ENCODE peak calls at places on chromosomes 16 and 17, in eight cellular contexts. One of them, this sample, is unnamed.

GRCh38 chr17:45270828-45271418 is 9.0 kb upstream of the SPATA32 start:
- DNase-seq in neural progenitor cell: peak
- DNase-seq in esophagus squamous epithelium: no peak
- DNase-seq in CD4-positive, CD25-positive, alpha-beta regulatory T cell: peak
- DNase-seq in stomach: no peak
- DNase-seq in substantia nigra: no peak
- DNase-seq in H9: peak
- DNase-seq in keratinocyte: no peak
- DNase-seq in this sample: no peak

GRCh38 chr16:3859875-3860274 is 20.6 kb downstream of the CREBBP start:
- DNase-seq in CD4-positive, CD25-positive, alpha-beta regulatory T cell: no peak
- DNase-seq in H9: no peak
- DNase-seq in stomach: no peak
- DNase-seq in substantia nigra: no peak
- DNase-seq in neural progenitor cell: no peak
- DNase-seq in esophagus squamous epithelium: no peak
- DNase-seq in keratinocyte: no peak
- DNase-seq in this sample: no peak

GRCh38 chr17:31293586-31293985 is 3.5 kb downstream of the OMG start:
- DNase-seq in stomach: no peak
- DNase-seq in esophagus squamous epithelium: no peak
- DNase-seq in CD4-positive, CD25-positive, alpha-beta regulatory T cell: no peak
- DNase-seq in substantia nigra: no peak
- DNase-seq in keratinocyte: no peak
- DNase-seq in H9: no peak
- DNase-seq in neural progenitor cell: no peak
- DNase-seq in this sample: no peak

GRCh38 chr16:25586826-25587225 is 104.9 kb upstream of the HS3ST4 start:
- DNase-seq in H9: no peak
- DNase-seq in neural progenitor cell: no peak
- DNase-seq in stomach: no peak
- DNase-seq in keratinocyte: no peak
- DNase-seq in esophagus squamous epithelium: no peak
- DNase-seq in substantia nigra: no peak
- DNase-seq in CD4-positive, CD25-positive, alpha-beta regulatory T cell: no peak
- DNase-seq in this sample: no peak

GRCh38 chr16:81810361-81810760 is 31.3 kb downstream of the PLCG2 start:
- DNase-seq in esophagus squamous epithelium: no peak
- DNase-seq in keratinocyte: no peak
- DNase-seq in CD4-positive, CD25-positive, alpha-beta regulatory T cell: no peak
- DNase-seq in H9: no peak
- DNase-seq in stomach: no peak
- DNase-seq in substantia nigra: no peak
- DNase-seq in neural progenitor cell: no peak
- DNase-seq in this sample: no peak

GRCh38 chr17:57833597-57833939 is 16.3 kb downstream of the MRPS23 start:
- DNase-seq in neural progenitor cell: no peak
- DNase-seq in keratinocyte: no peak
- DNase-seq in CD4-positive, CD25-positive, alpha-beta regulatory T cell: no peak
- DNase-seq in esophagus squamous epithelium: no peak
- DNase-seq in substantia nigra: no peak
- DNase-seq in stomach: no peak
- DNase-seq in H9: no peak
- DNase-seq in this sample: no peak

GRCh38 chr16:27514806-27515205 is 34.9 kb downstream of the GTF3C1 start:
- DNase-seq in stomach: no peak
- DNase-seq in H9: no peak
- DNase-seq in keratinocyte: no peak
- DNase-seq in esophagus squamous epithelium: no peak
- DNase-seq in CD4-positive, CD25-positive, alpha-beta regulatory T cell: no peak
- DNase-seq in neural progenitor cell: no peak
- DNase-seq in substantia nigra: no peak
- DNase-seq in this sample: no peak

GRCh38 chr17:44308320-44308818 is at the start of gene RUNDC3A:
- DNase-seq in CD4-positive, CD25-positive, alpha-beta regulatory T cell: peak
- DNase-seq in substantia nigra: peak
- DNase-seq in H9: peak
- DNase-seq in esophagus squamous epithelium: no peak
- DNase-seq in keratinocyte: no peak
- DNase-seq in stomach: peak
- DNase-seq in neural progenitor cell: peak
- DNase-seq in this sample: peak

GRCh38 chr17:28615260-28615940 is 1.4 kb upstream of the RSKR start:
- DNase-seq in keratinocyte: no peak
- DNase-seq in CD4-positive, CD25-positive, alpha-beta regulatory T cell: no peak
- DNase-seq in stomach: no peak
- DNase-seq in esophagus squamous epithelium: no peak
- DNase-seq in substantia nigra: no peak
- DNase-seq in H9: no peak
- DNase-seq in neural progenitor cell: no peak
- DNase-seq in this sample: no peak

GRCh38 chr16:554297-554621 is 5.9 kb upstream of the PRR35 start:
- DNase-seq in stomach: no peak
- DNase-seq in H9: no peak
- DNase-seq in neural progenitor cell: no peak
- DNase-seq in esophagus squamous epithelium: no peak
- DNase-seq in substantia nigra: no peak
- DNase-seq in CD4-positive, CD25-positive, alpha-beta regulatory T cell: no peak
- DNase-seq in keratinocyte: no peak
- DNase-seq in this sample: no peak

GRCh38 chr17:75864448-75864871 is 9.3 kb upstream of the WBP2 start:
- DNase-seq in neural progenitor cell: peak
- DNase-seq in esophagus squamous epithelium: no peak
- DNase-seq in CD4-positive, CD25-positive, alpha-beta regulatory T cell: no peak
- DNase-seq in stomach: peak
- DNase-seq in substantia nigra: no peak
- DNase-seq in H9: peak
- DNase-seq in keratinocyte: no peak
- DNase-seq in this sample: no peak

GRCh38 chr16:24855678-24856077 is 9.9 kb downstream of the SLC5A11 start:
- DNase-seq in keratinocyte: no peak
- DNase-seq in esophagus squamous epithelium: no peak
- DNase-seq in neural progenitor cell: no peak
- DNase-seq in substantia nigra: no peak
- DNase-seq in CD4-positive, CD25-positive, alpha-beta regulatory T cell: no peak
- DNase-seq in stomach: no peak
- DNase-seq in H9: no peak
- DNase-seq in this sample: no peak

GRCh38 chr16:27892879-27893278 is 170.6 kb downstream of the GSG1L start:
- DNase-seq in stomach: no peak
- DNase-seq in CD4-positive, CD25-positive, alpha-beta regulatory T cell: no peak
- DNase-seq in substantia nigra: no peak
- DNase-seq in neural progenitor cell: peak
- DNase-seq in H9: peak
- DNase-seq in keratinocyte: no peak
- DNase-seq in esophagus squamous epithelium: no peak
- DNase-seq in this sample: no peak

GRCh38 chr16:80580109-80580832 is 39.5 kb downstream of the DYNLRB2 start:
- DNase-seq in substantia nigra: no peak
- DNase-seq in esophagus squamous epithelium: no peak
- DNase-seq in keratinocyte: no peak
- DNase-seq in neural progenitor cell: no peak
- DNase-seq in CD4-positive, CD25-positive, alpha-beta regulatory T cell: peak
- DNase-seq in H9: no peak
- DNase-seq in stomach: no peak
- DNase-seq in this sample: no peak

GRCh38 chr16:2147981-2148671 is at the start of gene RAB26:
- DNase-seq in CD4-positive, CD25-positive, alpha-beta regulatory T cell: peak
- DNase-seq in H9: peak
- DNase-seq in stomach: peak
- DNase-seq in keratinocyte: no peak
- DNase-seq in substantia nigra: peak
- DNase-seq in neural progenitor cell: peak
- DNase-seq in esophagus squamous epithelium: no peak
- DNase-seq in this sample: no peak

GRCh38 chr17:34917381-34917780 is 43.9 kb downstream of the CCT6B start:
- DNase-seq in esophagus squamous epithelium: no peak
- DNase-seq in stomach: no peak
- DNase-seq in CD4-positive, CD25-positive, alpha-beta regulatory T cell: no peak
- DNase-seq in keratinocyte: no peak
- DNase-seq in H9: no peak
- DNase-seq in substantia nigra: no peak
- DNase-seq in neural progenitor cell: no peak
- DNase-seq in this sample: no peak

GRCh38 chr17:80612997-80613731 is 68.5 kb downstream of the RPTOR start:
- DNase-seq in stomach: no peak
- DNase-seq in neural progenitor cell: no peak
- DNase-seq in H9: no peak
- DNase-seq in esophagus squamous epithelium: no peak
- DNase-seq in substantia nigra: no peak
- DNase-seq in keratinocyte: no peak
- DNase-seq in CD4-positive, CD25-positive, alpha-beta regulatory T cell: no peak
- DNase-seq in this sample: no peak

GRCh38 chr16:1950559-1950958 is 3.9 kb downstream of the RPL3L start:
- DNase-seq in CD4-positive, CD25-positive, alpha-beta regulatory T cell: no peak
- DNase-seq in substantia nigra: no peak
- DNase-seq in H9: no peak
- DNase-seq in neural progenitor cell: no peak
- DNase-seq in keratinocyte: no peak
- DNase-seq in stomach: no peak
- DNase-seq in esophagus squamous epithelium: no peak
- DNase-seq in this sample: no peak

GRCh38 chr17:79830763-79831366 is 8.4 kb downstream of the CBX4 start:
- DNase-seq in stomach: no peak
- DNase-seq in CD4-positive, CD25-positive, alpha-beta regulatory T cell: no peak
- DNase-seq in neural progenitor cell: no peak
- DNase-seq in esophagus squamous epithelium: no peak
- DNase-seq in H9: no peak
- DNase-seq in keratinocyte: no peak
- DNase-seq in substantia nigra: no peak
- DNase-seq in this sample: no peak

GRCh38 chr17:37220609-37220953 is 155.2 kb upstream of the C17orf78 start:
- DNase-seq in esophagus squamous epithelium: no peak
- DNase-seq in keratinocyte: no peak
- DNase-seq in stomach: no peak
- DNase-seq in neural progenitor cell: peak
- DNase-seq in CD4-positive, CD25-positive, alpha-beta regulatory T cell: no peak
- DNase-seq in H9: peak
- DNase-seq in substantia nigra: no peak
- DNase-seq in this sample: no peak

GRCh38 chr17:47707884-47708283 is 13.9 kb downstream of the TBKBP1 start:
- DNase-seq in stomach: no peak
- DNase-seq in substantia nigra: no peak
- DNase-seq in neural progenitor cell: no peak
- DNase-seq in esophagus squamous epithelium: no peak
- DNase-seq in H9: no peak
- DNase-seq in keratinocyte: no peak
- DNase-seq in CD4-positive, CD25-positive, alpha-beta regulatory T cell: no peak
- DNase-seq in this sample: no peak
- H3K27ac ChIP-seq in stomach: peak
- H3K27ac ChIP-seq in substantia nigra: peak
- H3K27ac ChIP-seq in neural progenitor cell: no peak
- H3K27ac ChIP-seq in esophagus squamous epithelium: peak
- H3K27ac ChIP-seq in H9: no peak
- H3K27ac ChIP-seq in keratinocyte: no peak
- H3K27ac ChIP-seq in CD4-positive, CD25-positive, alpha-beta regulatory T cell: no peak
- H3K27ac ChIP-seq in this sample: peak

DNA sequence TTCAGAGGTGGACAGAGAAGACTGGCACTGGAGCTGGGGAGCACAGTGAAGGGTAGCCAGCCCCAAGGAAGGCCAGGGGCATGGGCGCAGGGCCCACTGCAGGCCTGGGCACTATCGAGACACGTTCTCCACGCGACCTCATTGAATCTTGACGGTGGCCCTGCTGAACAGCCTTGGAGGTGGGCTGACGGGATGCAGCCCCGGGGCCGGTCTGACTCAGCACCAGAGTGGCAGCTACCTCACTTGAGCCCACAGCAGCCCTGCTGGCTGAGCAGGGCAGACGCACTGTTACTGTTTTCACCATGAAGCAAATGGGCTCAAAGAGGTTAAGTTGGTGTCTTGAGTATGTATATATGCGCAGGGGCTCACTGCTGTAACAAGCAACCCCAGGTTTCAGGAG is 78.8 kb upstream of the FOXF1 start:
- DNase-seq in substantia nigra: no peak
- DNase-seq in esophagus squamous epithelium: no peak
- DNase-seq in stomach: no peak
- DNase-seq in H9: no peak
- DNase-seq in neural progenitor cell: no peak
- DNase-seq in CD4-positive, CD25-positive, alpha-beta regulatory T cell: no peak
- DNase-seq in keratinocyte: no peak
- DNase-seq in this sample: no peak
- H3K27ac ChIP-seq in substantia nigra: no peak
- H3K27ac ChIP-seq in esophagus squamous epithelium: peak
- H3K27ac ChIP-seq in stomach: peak
- H3K27ac ChIP-seq in H9: no peak
- H3K27ac ChIP-seq in neural progenitor cell: no peak
- H3K27ac ChIP-seq in CD4-positive, CD25-positive, alpha-beta regulatory T cell: no peak
- H3K27ac ChIP-seq in keratinocyte: no peak
- H3K27ac ChIP-seq in this sample: no peak

DNA sequence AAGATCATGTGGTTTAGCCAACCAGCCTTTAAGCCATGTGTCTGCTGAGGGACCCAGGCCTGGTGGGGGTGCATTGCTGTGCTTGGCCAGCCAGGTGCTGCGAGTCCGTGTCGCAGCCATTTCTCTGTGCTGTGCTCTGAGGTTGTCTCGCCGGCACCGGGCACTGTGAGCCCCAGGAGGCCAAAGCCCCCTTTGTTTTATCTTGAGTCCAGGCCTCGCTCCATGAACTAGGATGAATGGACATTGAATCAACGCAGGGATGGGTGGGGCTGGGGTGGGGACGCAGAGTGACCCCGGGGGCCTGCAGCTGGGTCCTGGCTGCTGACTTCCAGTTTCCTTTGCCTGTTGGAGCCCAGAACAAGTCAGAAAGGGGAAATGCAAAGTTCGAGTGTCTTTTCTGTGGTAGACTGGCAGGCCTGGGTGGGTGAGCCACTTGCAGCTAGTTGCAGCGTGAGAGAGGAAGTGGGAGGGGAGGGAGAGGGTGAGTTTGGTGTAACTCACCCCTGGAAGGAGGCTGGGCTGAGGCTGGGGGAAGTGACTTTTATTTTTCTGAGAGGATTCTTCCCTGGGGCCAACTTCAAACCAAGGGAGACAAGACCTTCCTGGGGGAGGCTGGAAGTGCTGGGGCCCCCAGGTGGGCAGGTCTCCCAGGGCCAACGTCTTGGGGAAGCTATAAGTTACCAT is 324.7 kb downstream of the SEC14L1 start:
- DNase-seq in substantia nigra: no peak
- DNase-seq in neural progenitor cell: peak
- DNase-seq in CD4-positive, CD25-positive, alpha-beta regulatory T cell: peak
- DNase-seq in stomach: peak
- DNase-seq in H9: peak
- DNase-seq in keratinocyte: no peak
- DNase-seq in esophagus squamous epithelium: peak
- DNase-seq in this sample: no peak
- H3K27ac ChIP-seq in substantia nigra: peak
- H3K27ac ChIP-seq in neural progenitor cell: peak
- H3K27ac ChIP-seq in CD4-positive, CD25-positive, alpha-beta regulatory T cell: peak
- H3K27ac ChIP-seq in stomach: peak
- H3K27ac ChIP-seq in H9: no peak
- H3K27ac ChIP-seq in keratinocyte: peak
- H3K27ac ChIP-seq in esophagus squamous epithelium: peak
- H3K27ac ChIP-seq in this sample: peak

DNA sequence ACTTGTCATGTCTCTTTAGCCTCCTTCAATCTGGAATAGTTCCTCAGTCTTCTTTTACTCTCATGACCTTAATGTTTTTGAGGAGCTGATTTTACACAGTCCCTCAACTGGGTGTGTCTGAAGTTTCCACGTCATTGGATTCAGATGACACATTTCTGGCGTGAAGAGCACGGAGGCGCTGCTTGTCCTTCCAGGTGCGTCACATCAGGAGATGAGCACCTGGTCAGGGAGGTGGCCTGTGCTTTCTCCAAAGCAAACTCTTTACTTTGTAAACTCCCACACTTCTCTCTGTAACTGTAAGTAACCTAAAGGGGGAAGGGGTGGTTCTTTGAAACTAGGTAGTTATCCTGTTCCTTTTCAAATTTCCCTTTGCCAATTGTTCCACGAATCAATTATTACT is 52.5 kb upstream of the MNT start:
- DNase-seq in stomach: no peak
- DNase-seq in CD4-positive, CD25-positive, alpha-beta regulatory T cell: no peak
- DNase-seq in substantia nigra: no peak
- DNase-seq in esophagus squamous epithelium: no peak
- DNase-seq in H9: no peak
- DNase-seq in keratinocyte: no peak
- DNase-seq in neural progenitor cell: no peak
- DNase-seq in this sample: no peak
- H3K27ac ChIP-seq in stomach: no peak
- H3K27ac ChIP-seq in CD4-positive, CD25-positive, alpha-beta regulatory T cell: no peak
- H3K27ac ChIP-seq in substantia nigra: no peak
- H3K27ac ChIP-seq in esophagus squamous epithelium: no peak
- H3K27ac ChIP-seq in H9: no peak
- H3K27ac ChIP-seq in keratinocyte: peak
- H3K27ac ChIP-seq in neural progenitor cell: no peak
- H3K27ac ChIP-seq in this sample: no peak

This sample was measured in caudate nucleus.